ENCODE peak calls at places on chromosomes 6 and 20, in eight cellular contexts. W, N, X, U, Q, Z, F and L are unnamed samples.

GRCh38 chr6:53926505-53926904 is 131.7 kb downstream of the LRRC1 start:
- DNase-seq in X (no peak), N (peak), W (no peak), Q (no peak), F (peak), Z (no peak), U (peak), L (no peak)

GRCh38 chr20:23039885-23040508 is 4.9 kb downstream of the SSTR4 start:
- DNase-seq in W (no peak), X (no peak), F (no peak), Z (no peak), Q (no peak), N (no peak), U (no peak), L (no peak)

GRCh38 chr6:168526841-168527281 is 85.9 kb downstream of the SMOC2 start:
- DNase-seq in F (no peak), X (no peak), U (peak), Q (no peak), W (no peak), N (peak), Z (no peak), L (peak)

GRCh38 chr6:138297761-138298298 is 79.5 kb upstream of the PBOV1 start:
- DNase-seq in Q (no peak), Z (no peak), X (no peak), F (peak), U (no peak), N (peak), W (no peak), L (no peak)

GRCh38 chr6:11113038-11113437 is 1.5 kb upstream of the ERVFRD-1 start:
- DNase-seq in Z (no peak), U (peak), F (peak), W (no peak), X (no peak), N (peak), Q (no peak), L (no peak)

GRCh38 chr6:140205795-140206593 is 831.5 kb upstream of the CITED2 start:
- DNase-seq in Z (no peak), F (no peak), U (no peak), N (no peak), X (no peak), W (no peak), Q (no peak), L (no peak)

GRCh38 chr20:53958240-53958639 is 112.2 kb downstream of the BCAS1 start:
- DNase-seq in Z (no peak), N (no peak), U (no peak), X (no peak), Q (no peak), W (no peak), F (no peak), L (no peak)

GRCh38 chr6:40743226-40743625 is 156.1 kb upstream of the LRFN2 start:
- DNase-seq in U (no peak), Z (no peak), N (no peak), W (peak), X (no peak), F (no peak), Q (peak), L (no peak)

GRCh38 chr6:148671085-148671484 is 75.7 kb upstream of the UST start:
- DNase-seq in F (no peak), U (no peak), Z (no peak), N (no peak), Q (no peak), X (no peak), W (peak), L (no peak)

DNA sequence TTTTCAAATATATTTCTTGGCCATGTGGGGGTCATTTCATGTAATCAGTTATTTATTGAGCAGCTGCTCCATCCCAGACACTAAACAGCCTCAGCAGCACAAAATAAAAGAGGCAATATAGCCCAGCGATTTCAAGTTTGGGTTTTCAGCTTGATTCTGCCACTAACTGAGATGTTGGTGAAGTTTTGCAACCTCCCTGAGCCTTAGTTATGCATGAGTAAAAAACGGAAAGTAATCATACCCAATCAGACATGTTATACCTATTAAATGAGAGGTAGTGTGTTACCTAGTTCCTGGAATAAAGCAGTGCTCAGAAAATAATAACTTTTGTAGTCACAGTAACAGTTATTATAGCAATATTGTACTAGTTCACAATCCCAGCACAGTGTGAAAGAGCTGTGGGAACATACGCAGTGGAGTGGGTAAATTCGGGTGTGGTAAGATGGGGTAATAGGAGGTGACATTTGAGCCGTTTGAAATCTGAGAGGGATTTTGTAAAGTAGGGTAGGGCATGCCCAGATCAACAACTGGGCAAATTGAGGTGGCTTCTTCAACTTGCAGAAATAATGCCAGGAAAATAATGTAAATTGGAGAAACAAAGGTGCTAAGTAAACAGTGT is 1.5 kb downstream of the SLC9A8 start:
- DNase-seq in U (no peak), Z (no peak), W (no peak), Q (no peak), F (peak), X (no peak), N (no peak), L (no peak)
- H3K4me3 ChIP-seq in U (no peak), Z (no peak), W (peak), Q (no peak), F (peak), X (no peak), N (peak), L (no peak)

DNA sequence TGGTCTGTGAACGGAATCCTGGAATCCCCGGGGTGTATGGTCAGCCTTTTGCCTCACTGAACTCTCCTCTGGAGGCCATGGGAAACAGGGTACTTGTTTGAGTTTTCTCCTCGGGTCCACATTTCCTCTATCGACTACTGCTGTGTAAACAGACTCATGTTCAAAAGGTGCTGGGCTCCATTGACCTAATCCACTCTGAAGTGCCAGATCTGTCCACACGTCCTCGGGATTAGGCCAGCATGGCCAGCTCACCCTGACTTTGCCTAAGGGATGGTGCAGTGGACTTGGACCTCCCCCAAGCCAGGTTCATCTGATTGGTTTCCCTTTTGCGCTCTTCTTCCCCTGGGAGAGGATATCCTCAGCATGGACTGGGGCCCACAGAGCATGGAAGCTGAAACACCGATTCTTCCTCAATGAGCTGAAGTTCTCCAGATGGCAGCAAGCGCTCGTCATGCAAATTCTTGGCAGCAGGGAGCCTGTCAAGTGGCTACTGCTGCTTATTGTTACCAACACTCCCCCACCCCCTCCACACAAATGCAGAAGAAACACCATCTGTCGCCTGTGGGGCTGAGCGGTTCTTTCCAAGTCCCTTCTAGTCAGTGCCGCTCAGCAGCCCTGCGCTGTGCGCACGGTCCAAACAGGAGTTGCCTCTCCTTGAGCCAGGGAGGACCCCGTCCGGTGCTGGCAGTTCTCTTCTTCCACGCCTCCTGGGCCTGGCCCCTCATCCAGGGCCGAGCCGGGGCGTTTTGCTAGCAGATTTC is 292.6 kb upstream of the MARCKS start:
- DNase-seq in W (peak), F (peak), N (peak), Z (no peak), Q (peak), X (peak), U (peak), L (peak)
- H3K4me3 ChIP-seq in W (peak), F (peak), N (peak), Z (no peak), Q (peak), X (no peak), U (peak), L (no peak)

DNA sequence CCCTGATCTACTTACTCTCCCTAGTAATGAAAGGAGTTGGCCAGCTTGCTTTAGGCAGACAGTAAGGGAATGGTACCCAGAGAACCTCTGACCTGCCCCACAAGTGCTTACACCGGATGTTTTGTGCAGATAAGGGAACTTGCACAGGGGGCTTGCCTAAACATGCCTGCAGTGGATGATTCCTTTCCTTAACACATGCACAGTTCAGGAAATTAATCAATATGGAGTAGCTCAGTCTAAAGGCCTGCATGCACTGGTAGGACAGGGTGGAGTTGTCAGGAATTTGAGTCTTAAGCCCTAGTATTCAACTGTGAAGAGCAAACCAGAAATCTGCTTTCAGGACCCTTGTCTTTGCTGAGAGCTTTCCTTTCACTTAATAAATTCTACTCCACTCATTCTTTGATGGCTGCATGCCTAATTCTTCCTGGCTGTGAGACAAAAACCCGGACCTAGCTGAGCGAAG is 3.9 kb upstream of the TRIM38 start:
- DNase-seq in W (peak), U (peak), Z (no peak), N (no peak), X (no peak), F (no peak), Q (no peak), L (no peak)
- H3K4me3 ChIP-seq in W (no peak), U (no peak), Z (no peak), N (no peak), X (no peak), F (no peak), Q (no peak), L (no peak)

GRCh38 chr20:608970-609369 is 1.1 kb downstream of the TCF15 start:
- DNase-seq in N (no peak), F (no peak), Q (no peak), W (no peak), Z (no peak), X (no peak), U (no peak), L (no peak)
- H3K4me3 ChIP-seq in N (no peak), F (no peak), Q (peak), W (peak), Z (no peak), X (no peak), U (no peak), L (no peak)

DNA sequence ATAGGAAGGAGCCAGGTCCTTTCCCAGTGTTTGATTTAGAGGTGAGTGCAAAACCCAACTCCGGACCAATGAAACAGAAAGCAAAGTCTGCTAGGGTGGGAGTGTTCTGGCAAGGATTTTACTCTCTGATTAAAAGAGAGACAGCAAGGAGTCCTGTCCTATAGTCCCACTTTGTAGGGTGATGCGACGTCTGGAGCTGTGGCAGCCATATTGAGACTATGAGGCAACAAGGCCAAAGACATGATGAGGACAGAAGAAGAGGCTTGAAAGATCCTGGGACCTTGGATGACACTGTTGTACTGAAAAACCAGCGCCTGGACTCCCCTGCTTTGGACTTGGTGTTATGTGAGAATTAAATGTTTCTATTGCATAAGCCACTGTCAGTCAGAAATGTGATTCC is 8.1 kb downstream of the SULF2 start:
- DNase-seq in N (no peak), Q (no peak), X (no peak), W (no peak), Z (no peak), F (no peak), U (no peak), L (no peak)
- H3K4me3 ChIP-seq in N (no peak), Q (no peak), X (no peak), W (no peak), Z (no peak), F (no peak), U (no peak), L (no peak)

DNA sequence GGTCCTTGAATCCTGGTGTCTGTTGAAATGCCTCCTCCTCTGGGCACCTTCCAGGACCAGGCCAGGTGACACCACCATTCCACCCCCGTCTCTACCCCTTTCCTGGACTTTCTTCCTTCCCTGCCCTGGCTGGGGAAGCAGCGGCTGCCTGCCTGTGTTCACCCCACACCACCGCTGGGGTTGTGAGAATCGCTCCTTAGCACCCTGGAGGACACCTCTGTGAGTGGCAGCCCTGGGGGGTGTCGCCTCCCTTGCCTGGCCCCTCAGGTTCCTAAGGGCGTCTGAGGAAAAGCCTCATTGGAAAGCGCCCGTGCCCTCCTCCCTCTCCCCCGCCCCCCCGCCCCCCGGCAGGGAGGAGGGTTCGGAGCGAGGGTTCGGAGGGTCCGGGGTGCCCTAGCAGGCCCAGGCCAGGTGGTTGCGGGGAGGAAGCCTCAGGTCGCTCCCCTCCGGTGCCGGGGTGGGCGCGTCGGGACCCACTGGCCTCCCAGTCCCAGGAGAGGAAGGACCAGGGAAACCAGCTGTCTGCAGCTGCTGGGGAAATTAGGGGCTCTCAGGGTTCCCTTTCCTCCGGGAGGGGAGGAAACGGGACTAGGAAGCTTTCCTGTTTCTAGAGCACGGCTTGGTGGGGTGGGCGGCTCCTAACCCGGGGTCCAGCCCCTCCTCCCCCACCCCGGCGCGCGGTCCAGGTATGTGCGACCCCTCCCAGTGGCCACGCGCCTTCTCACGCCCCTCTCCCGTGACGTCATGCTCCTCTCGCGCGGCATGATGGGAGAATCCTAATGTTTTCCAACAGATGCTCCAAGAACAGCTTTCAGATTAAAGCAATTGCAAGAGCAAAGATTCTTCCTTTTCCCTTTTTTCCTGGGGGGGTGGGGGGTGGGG is at the start of gene PHACTR3:
- DNase-seq in X (no peak), F (no peak), Z (no peak), N (no peak), Q (no peak), U (no peak), W (peak), L (no peak)
- H3K4me3 ChIP-seq in X (no peak), F (no peak), Z (no peak), N (no peak), Q (no peak), U (no peak), W (peak), L (no peak)